ENCODE peak calls at places on chromosome 18, in seven cellular contexts. One of them, this sample, is unnamed.

GRCh38 chr18:62715829-62716678 is 713 bp downstream of the PHLPP1 start:
- DNase-seq in GM03348: peak; percentile 78
- DNase-seq in NCI-H1092: peak; percentile 47
- DNase-seq in T-helper 2 cell: peak; percentile 90
- DNase-seq in RPMI8226: peak; percentile 70
- DNase-seq in MV-4-11: no peak
- DNase-seq in endodermal cell: peak; percentile 78
- DNase-seq in this sample: peak; percentile 56

GRCh38 chr18:57927511-57927910 is 116.5 kb upstream of the NEDD4L start:
- DNase-seq in GM03348: no peak
- DNase-seq in NCI-H1092: no peak
- DNase-seq in T-helper 2 cell: no peak
- DNase-seq in RPMI8226: no peak
- DNase-seq in MV-4-11: no peak
- DNase-seq in endodermal cell: no peak
- DNase-seq in this sample: no peak

GRCh38 chr18:79769698-79770500 is 27.8 kb upstream of the KCNG2 start:
- DNase-seq in GM03348: no peak
- DNase-seq in NCI-H1092: no peak
- DNase-seq in T-helper 2 cell: no peak
- DNase-seq in RPMI8226: no peak
- DNase-seq in MV-4-11: no peak
- DNase-seq in endodermal cell: peak; percentile 5
- DNase-seq in this sample: no peak

GRCh38 chr18:48634975-48635374 is 96.1 kb downstream of the CTIF start:
- DNase-seq in GM03348: no peak
- DNase-seq in NCI-H1092: no peak
- DNase-seq in T-helper 2 cell: no peak
- DNase-seq in RPMI8226: no peak
- DNase-seq in MV-4-11: no peak
- DNase-seq in endodermal cell: no peak
- DNase-seq in this sample: no peak

GRCh38 chr18:79559121-79559835 is 120.3 kb upstream of the CTDP1 start:
- DNase-seq in GM03348: no peak
- DNase-seq in NCI-H1092: no peak
- DNase-seq in T-helper 2 cell: no peak
- DNase-seq in RPMI8226: no peak
- DNase-seq in MV-4-11: no peak
- DNase-seq in endodermal cell: peak; percentile 21
- DNase-seq in this sample: no peak

GRCh38 chr18:6414118-6414722 is 491 bp downstream of the L3MBTL4 start:
- DNase-seq in GM03348: peak; percentile 66
- DNase-seq in NCI-H1092: no peak
- DNase-seq in T-helper 2 cell: peak; percentile 39
- DNase-seq in RPMI8226: peak; percentile 78
- DNase-seq in MV-4-11: no peak
- DNase-seq in endodermal cell: peak; percentile 82
- DNase-seq in this sample: peak; percentile 32

GRCh38 chr18:23232331-23232730 is 97.0 kb downstream of the CABLES1 start:
- DNase-seq in GM03348: no peak
- DNase-seq in NCI-H1092: no peak
- DNase-seq in T-helper 2 cell: peak; percentile 64
- DNase-seq in RPMI8226: peak; percentile 95
- DNase-seq in MV-4-11: no peak
- DNase-seq in endodermal cell: no peak
- DNase-seq in this sample: no peak

GRCh38 chr18:74291771-74292540 is at the start of gene CYB5A:
- DNase-seq in GM03348: peak; percentile 100
- DNase-seq in NCI-H1092: peak; percentile 99
- DNase-seq in T-helper 2 cell: peak; percentile 97
- DNase-seq in RPMI8226: no peak
- DNase-seq in MV-4-11: peak; percentile 93
- DNase-seq in endodermal cell: peak; percentile 99
- DNase-seq in this sample: peak; percentile 99

GRCh38 chr18:23706971-23707640 is 17.9 kb downstream of the LAMA3 start:
- DNase-seq in GM03348: no peak
- DNase-seq in NCI-H1092: no peak
- DNase-seq in T-helper 2 cell: no peak
- DNase-seq in RPMI8226: no peak
- DNase-seq in MV-4-11: no peak
- DNase-seq in endodermal cell: no peak
- DNase-seq in this sample: no peak

GRCh38 chr18:58109251-58109650 is 65.2 kb downstream of the NEDD4L start:
- DNase-seq in GM03348: no peak
- DNase-seq in NCI-H1092: no peak
- DNase-seq in T-helper 2 cell: no peak
- DNase-seq in RPMI8226: no peak
- DNase-seq in MV-4-11: no peak
- DNase-seq in endodermal cell: no peak
- DNase-seq in this sample: no peak

GRCh38 chr18:75489493-75490190 is 62.1 kb upstream of the SMIM21 start:
- DNase-seq in GM03348: peak; percentile 82
- DNase-seq in NCI-H1092: no peak
- DNase-seq in T-helper 2 cell: no peak
- DNase-seq in RPMI8226: no peak
- DNase-seq in MV-4-11: no peak
- DNase-seq in endodermal cell: no peak
- DNase-seq in this sample: no peak

GRCh38 chr18:2089416-2089815 is 481.9 kb downstream of the METTL4 start:
- DNase-seq in GM03348: no peak
- DNase-seq in NCI-H1092: no peak
- DNase-seq in T-helper 2 cell: peak; percentile 38
- DNase-seq in RPMI8226: no peak
- DNase-seq in MV-4-11: no peak
- DNase-seq in endodermal cell: no peak
- DNase-seq in this sample: no peak

GRCh38 chr18:6476201-6476600 is 61.5 kb upstream of the L3MBTL4 start:
- DNase-seq in GM03348: no peak
- DNase-seq in NCI-H1092: no peak
- DNase-seq in T-helper 2 cell: no peak
- DNase-seq in RPMI8226: no peak
- DNase-seq in MV-4-11: no peak
- DNase-seq in endodermal cell: no peak
- DNase-seq in this sample: no peak

GRCh38 chr18:62494764-62495163 is 28.1 kb upstream of the ZCCHC2 start:
- DNase-seq in GM03348: no peak
- DNase-seq in NCI-H1092: no peak
- DNase-seq in T-helper 2 cell: no peak
- DNase-seq in RPMI8226: no peak
- DNase-seq in MV-4-11: no peak
- DNase-seq in endodermal cell: no peak
- DNase-seq in this sample: no peak

GRCh38 chr18:10391506-10391905 is 62.9 kb upstream of the APCDD1 start:
- DNase-seq in GM03348: no peak
- DNase-seq in NCI-H1092: no peak
- DNase-seq in T-helper 2 cell: peak; percentile 10
- DNase-seq in RPMI8226: no peak
- DNase-seq in MV-4-11: no peak
- DNase-seq in endodermal cell: no peak
- DNase-seq in this sample: no peak

GRCh38 chr18:58223717-58224424 is 179.8 kb downstream of the NEDD4L start:
- DNase-seq in GM03348: peak; percentile 71
- DNase-seq in NCI-H1092: peak; percentile 44
- DNase-seq in T-helper 2 cell: no peak
- DNase-seq in RPMI8226: peak; percentile 38
- DNase-seq in MV-4-11: no peak
- DNase-seq in endodermal cell: no peak
- DNase-seq in this sample: no peak

GRCh38 chr18:59631583-59632181 is 65.5 kb downstream of the CCBE1 start:
- DNase-seq in GM03348: peak; percentile 50
- DNase-seq in NCI-H1092: no peak
- DNase-seq in T-helper 2 cell: peak; percentile 1
- DNase-seq in RPMI8226: peak; percentile 10
- DNase-seq in MV-4-11: no peak
- DNase-seq in endodermal cell: peak; percentile 80
- DNase-seq in this sample: no peak

GRCh38 chr18:61530681-61531080 is 197.5 kb downstream of the CDH20 start:
- DNase-seq in GM03348: no peak
- DNase-seq in NCI-H1092: peak; percentile 16
- DNase-seq in T-helper 2 cell: no peak
- DNase-seq in RPMI8226: no peak
- DNase-seq in MV-4-11: no peak
- DNase-seq in endodermal cell: no peak
- DNase-seq in this sample: no peak

GRCh38 chr18:10432781-10433180 is 21.7 kb upstream of the APCDD1 start:
- DNase-seq in GM03348: no peak
- DNase-seq in NCI-H1092: peak; percentile 4
- DNase-seq in T-helper 2 cell: no peak
- DNase-seq in RPMI8226: peak; percentile 41
- DNase-seq in MV-4-11: no peak
- DNase-seq in endodermal cell: no peak
- DNase-seq in this sample: no peak

GRCh38 chr18:41096504-41096903 is 858.5 kb upstream of the PIK3C3 start:
- DNase-seq in GM03348: no peak
- DNase-seq in NCI-H1092: peak; percentile 42
- DNase-seq in T-helper 2 cell: no peak
- DNase-seq in RPMI8226: peak; percentile 21
- DNase-seq in MV-4-11: no peak
- DNase-seq in endodermal cell: no peak
- DNase-seq in this sample: no peak

GRCh38 chr18:616380-616995 is 19.7 kb downstream of the CLUL1 start:
- DNase-seq in GM03348: peak; percentile 69
- DNase-seq in NCI-H1092: no peak
- DNase-seq in T-helper 2 cell: peak; percentile 24
- DNase-seq in RPMI8226: peak; percentile 58
- DNase-seq in MV-4-11: peak; percentile 36
- DNase-seq in endodermal cell: no peak
- DNase-seq in this sample: no peak

GRCh38 chr18:74804677-74805076 is 207.0 kb downstream of the ZNF407 start:
- DNase-seq in GM03348: no peak
- DNase-seq in NCI-H1092: no peak
- DNase-seq in T-helper 2 cell: no peak
- DNase-seq in RPMI8226: no peak
- DNase-seq in MV-4-11: no peak
- DNase-seq in endodermal cell: no peak
- DNase-seq in this sample: no peak

GRCh38 chr18:79933765-79934164 is 17.7 kb downstream of the SLC66A2 start:
- DNase-seq in GM03348: peak; percentile 62
- DNase-seq in NCI-H1092: no peak
- DNase-seq in T-helper 2 cell: no peak
- DNase-seq in RPMI8226: no peak
- DNase-seq in MV-4-11: peak; percentile 91
- DNase-seq in endodermal cell: peak; percentile 79
- DNase-seq in this sample: no peak

GRCh38 chr18:26438980-26439379 is 109.4 kb downstream of the KCTD1 start:
- DNase-seq in GM03348: no peak
- DNase-seq in NCI-H1092: no peak
- DNase-seq in T-helper 2 cell: no peak
- DNase-seq in RPMI8226: peak; percentile 52
- DNase-seq in MV-4-11: peak; percentile 29
- DNase-seq in endodermal cell: no peak
- DNase-seq in this sample: peak; percentile 25

GRCh38 chr18:49322770-49323490 is 137.5 kb downstream of the DYM start:
- DNase-seq in GM03348: no peak
- DNase-seq in NCI-H1092: no peak
- DNase-seq in T-helper 2 cell: peak; percentile 2
- DNase-seq in RPMI8226: no peak
- DNase-seq in MV-4-11: no peak
- DNase-seq in endodermal cell: no peak
- DNase-seq in this sample: no peak

GRCh38 chr18:70293166-70293565 is 4.3 kb downstream of the SOCS6 start:
- DNase-seq in GM03348: no peak
- DNase-seq in NCI-H1092: no peak
- DNase-seq in T-helper 2 cell: peak; percentile 9
- DNase-seq in RPMI8226: no peak
- DNase-seq in MV-4-11: no peak
- DNase-seq in endodermal cell: no peak
- DNase-seq in this sample: no peak

GRCh38 chr18:41695441-41695840 is 259.6 kb upstream of the PIK3C3 start:
- DNase-seq in GM03348: no peak
- DNase-seq in NCI-H1092: no peak
- DNase-seq in T-helper 2 cell: peak; percentile 1
- DNase-seq in RPMI8226: no peak
- DNase-seq in MV-4-11: no peak
- DNase-seq in endodermal cell: no peak
- DNase-seq in this sample: no peak

GRCh38 chr18:44897445-44898215 is 216.9 kb downstream of the SETBP1 start:
- DNase-seq in GM03348: no peak
- DNase-seq in NCI-H1092: peak; percentile 90
- DNase-seq in T-helper 2 cell: no peak
- DNase-seq in RPMI8226: no peak
- DNase-seq in MV-4-11: no peak
- DNase-seq in endodermal cell: no peak
- DNase-seq in this sample: no peak

GRCh38 chr18:36281941-36282340 is 15.6 kb upstream of the FHOD3 start:
- DNase-seq in GM03348: no peak
- DNase-seq in NCI-H1092: no peak
- DNase-seq in T-helper 2 cell: no peak
- DNase-seq in RPMI8226: peak; percentile 14
- DNase-seq in MV-4-11: no peak
- DNase-seq in endodermal cell: no peak
- DNase-seq in this sample: no peak

GRCh38 chr18:47184419-47185050 is 8.4 kb upstream of the IER3IP1 start:
- DNase-seq in GM03348: no peak
- DNase-seq in NCI-H1092: peak; percentile 4
- DNase-seq in T-helper 2 cell: peak; percentile 68
- DNase-seq in RPMI8226: peak; percentile 90
- DNase-seq in MV-4-11: peak; percentile 67
- DNase-seq in endodermal cell: no peak
- DNase-seq in this sample: no peak

GRCh38 chr18:76801567-76802505 is 20.5 kb upstream of the ZNF236 start:
- DNase-seq in GM03348: peak; percentile 94
- DNase-seq in NCI-H1092: peak; percentile 25
- DNase-seq in T-helper 2 cell: peak; percentile 32
- DNase-seq in RPMI8226: peak; percentile 80
- DNase-seq in MV-4-11: peak; percentile 31
- DNase-seq in endodermal cell: peak; percentile 85
- DNase-seq in this sample: peak; percentile 64

GRCh38 chr18:2028986-2029385 is 542.3 kb downstream of the METTL4 start:
- DNase-seq in GM03348: no peak
- DNase-seq in NCI-H1092: no peak
- DNase-seq in T-helper 2 cell: no peak
- DNase-seq in RPMI8226: no peak
- DNase-seq in MV-4-11: no peak
- DNase-seq in endodermal cell: no peak
- DNase-seq in this sample: no peak

GRCh38 chr18:39667905-39668304 is 2102.3 kb upstream of the CELF4 start:
- DNase-seq in GM03348: peak; percentile 18
- DNase-seq in NCI-H1092: no peak
- DNase-seq in T-helper 2 cell: no peak
- DNase-seq in RPMI8226: no peak
- DNase-seq in MV-4-11: no peak
- DNase-seq in endodermal cell: no peak
- DNase-seq in this sample: no peak